ENCODE peak calls at places on chromosomes 3 and 15, in seven cellular contexts. S, J, R, Y, N, O and Z are unnamed samples.

GRCh38 chr3:16761576-16761975 is 123.2 kb upstream of the PLCL2 start:
- DNase-seq in N (no peak), J (no peak), Y (no peak), R (no peak), O (peak; percentile 43), S (no peak), Z (no peak)

GRCh38 chr15:80856400-80856799 is 77.2 kb downstream of the CEMIP start:
- DNase-seq in N (no peak), S (peak; percentile 67), J (no peak), O (no peak), Y (no peak), R (no peak), Z (peak; percentile 7)

GRCh38 chr3:49929333-49930240 is at the start of gene MON1A:
- DNase-seq in R (peak; percentile 74), S (peak; percentile 95), O (peak; percentile 88), N (peak; percentile 53), J (peak; percentile 72), Y (peak; percentile 88), Z (peak; percentile 71)

GRCh38 chr3:64237083-64237482 is 11.8 kb upstream of the PRICKLE2 start:
- DNase-seq in N (no peak), J (no peak), O (no peak), Y (no peak), R (no peak), S (no peak), Z (no peak)

GRCh38 chr15:99361541-99362185 is 110.4 kb downstream of the LRRC28 start:
- DNase-seq in S (no peak), O (peak; percentile 14), N (no peak), R (no peak), J (no peak), Y (peak; percentile 59), Z (no peak)

GRCh38 chr3:65745306-65745705 is 293.4 kb downstream of the MAGI1 start:
- DNase-seq in S (no peak), N (no peak), R (no peak), J (no peak), O (no peak), Y (no peak), Z (no peak)

GRCh38 chr3:82581350-82581749 is 819.9 kb upstream of the GBE1 start:
- DNase-seq in N (no peak), J (no peak), R (no peak), S (peak; percentile 47), O (no peak), Y (no peak), Z (no peak)

GRCh38 chr15:37093480-37094410 is 6.6 kb downstream of the MEIS2 start:
- DNase-seq in N (no peak), J (no peak), R (no peak), Y (peak; percentile 74), O (no peak), S (no peak), Z (no peak)

GRCh38 chr15:80885180-80885579 is 104.4 kb downstream of the MESD start:
- DNase-seq in S (no peak), R (no peak), J (no peak), O (no peak), Y (no peak), N (no peak), Z (no peak)

GRCh38 chr3:188682316-188682715 is 489.5 kb upstream of the TPRG1 start:
- DNase-seq in O (no peak), Y (no peak), J (no peak), S (no peak), R (no peak), N (no peak), Z (no peak)

GRCh38 chr3:99562138-99562537 is 76.3 kb upstream of the COL8A1 start:
- DNase-seq in J (no peak), S (peak; percentile 8), R (no peak), O (peak; percentile 53), N (no peak), Y (peak; percentile 63), Z (no peak)

GRCh38 chr15:60000113-60000823 is 3.8 kb upstream of the FOXB1 start:
- DNase-seq in O (no peak), J (peak; percentile 48), R (peak; percentile 18), S (peak; percentile 70), Y (no peak), N (no peak), Z (no peak)

GRCh38 chr3:170513674-170514073 is 72.2 kb downstream of the SLC7A14 start:
- DNase-seq in N (no peak), J (no peak), O (no peak), Y (no peak), S (no peak), R (no peak), Z (no peak)

GRCh38 chr15:69980311-69981059 is 117.2 kb downstream of the TLE3 start:
- DNase-seq in O (no peak), N (no peak), S (no peak), R (no peak), Y (no peak), J (no peak), Z (no peak)

GRCh38 chr15:67906382-67906781 is 66.5 kb upstream of the RNU6-1 start:
- DNase-seq in Y (peak; percentile 67), N (no peak), J (no peak), S (no peak), R (no peak), O (no peak), Z (no peak)

GRCh38 chr3:138344754-138345153 is 3.6 kb upstream of the MRAS start:
- DNase-seq in J (no peak), N (no peak), S (no peak), O (no peak), Y (no peak), R (no peak), Z (no peak)

GRCh38 chr3:132629928-132630327 is 29.7 kb downstream of the ACAD11 start:
- DNase-seq in O (no peak), R (no peak), N (no peak), S (no peak), J (no peak), Y (peak; percentile 67), Z (no peak)

GRCh38 chr3:146067048-146067447 is 93.9 kb downstream of the PLOD2 start:
- DNase-seq in O (peak; percentile 27), Y (peak; percentile 87), S (no peak), N (no peak), R (no peak), J (no peak), Z (no peak)

GRCh38 chr15:41971893-41972340 is 440 bp downstream of the EHD4 start:
- DNase-seq in Y (no peak), O (no peak), J (no peak), N (no peak), R (no peak), S (peak; percentile 85), Z (peak; percentile 35)

GRCh38 chr3:57815034-57815433 is 58.9 kb downstream of the SLMAP start:
- DNase-seq in N (peak; percentile 16), O (no peak), S (no peak), Y (no peak), J (no peak), R (no peak), Z (peak; percentile 29)

GRCh38 chr3:183975981-183976662 is 41.6 kb downstream of the ABCC5 start:
- DNase-seq in Y (peak; percentile 56), N (no peak), O (peak; percentile 12), S (no peak), R (no peak), J (no peak), Z (no peak)

GRCh38 chr3:145939431-145939830 is 221.6 kb downstream of the PLOD2 start:
- DNase-seq in N (no peak), J (no peak), Y (no peak), O (no peak), R (peak; percentile 1), S (no peak), Z (no peak)

GRCh38 chr15:51025454-51025846 is 69.3 kb downstream of the TNFAIP8L3 start:
- DNase-seq in N (no peak), S (no peak), Y (no peak), R (no peak), O (no peak), J (no peak), Z (no peak)